ENCODE peak calls at places on chromosomes 16 and 17, in eight cellular contexts. L is astrocyte of the cerebellum, P is nephron progenitor cell, V is A549, F is endothelial cell, D is adrenal gland, X is BE2C, W is RWPE1. Q is an unnamed sample.

GRCh38 chr17:71726320-71726719 is 394.5 kb upstream of the SOX9 start:
- DNase-seq in F (no peak), X (no peak), D (no peak), L (no peak), W (peak), V (no peak), P (no peak), Q (no peak)

GRCh38 chr17:14019186-14019956 is 49.9 kb upstream of the COX10 start:
- DNase-seq in F (no peak), D (no peak), V (no peak), X (no peak), P (no peak), W (peak), L (no peak), Q (no peak)

GRCh38 chr16:19188406-19188805 is 20.4 kb downstream of the SYT17 start:
- DNase-seq in F (no peak), D (no peak), P (no peak), L (no peak), X (no peak), V (no peak), W (no peak), Q (no peak)

GRCh38 chr16:87297918-87298631 is 19.1 kb downstream of the C16orf95 start:
- DNase-seq in D (no peak), L (no peak), X (peak), V (no peak), P (peak), W (no peak), F (peak), Q (no peak)

GRCh38 chr17:43755389-43755875 is 3.2 kb downstream of the SOST start:
- DNase-seq in X (no peak), W (no peak), V (no peak), P (peak), F (peak), L (no peak), D (no peak), Q (peak)

GRCh38 chr17:53472586-53472985 is 350.1 kb upstream of the KIF2B start:
- DNase-seq in V (no peak), X (no peak), P (no peak), F (no peak), L (peak), W (peak), D (no peak), Q (no peak)

GRCh38 chr17:17495448-17496188 is 577 bp downstream of the RASD1 start:
- DNase-seq in L (no peak), W (no peak), F (peak), X (no peak), D (peak), V (no peak), P (peak), Q (no peak)

GRCh38 chr17:2853111-2853721 is 57.0 kb downstream of the RAP1GAP2 start:
- DNase-seq in W (peak), D (no peak), P (peak), V (peak), L (no peak), X (peak), F (peak), Q (peak)

GRCh38 chr17:8159032-8159400 is 3.7 kb downstream of the VAMP2 start:
- DNase-seq in P (no peak), W (no peak), F (no peak), X (no peak), L (no peak), D (no peak), V (no peak), Q (no peak)

GRCh38 chr16:56635441-56635967 is 3.0 kb upstream of the MT1A start:
- DNase-seq in X (no peak), V (no peak), L (no peak), F (no peak), D (no peak), P (no peak), W (no peak), Q (no peak)

GRCh38 chr16:82992826-82993225 is 366.1 kb downstream of the CDH13 start:
- DNase-seq in X (no peak), D (no peak), W (no peak), F (no peak), P (no peak), L (no peak), V (no peak), Q (no peak)

GRCh38 chr17:34285304-34285792 is at the start of gene CCL11:
- DNase-seq in W (no peak), P (no peak), V (no peak), D (no peak), L (no peak), F (no peak), X (no peak), Q (no peak)

GRCh38 chr16:72108353-72109102 is 14.9 kb downstream of the DHX38 start:
- DNase-seq in V (no peak), X (no peak), F (no peak), D (no peak), W (no peak), L (no peak), P (no peak), Q (no peak)

GRCh38 chr17:4540224-4541040 is 14.8 kb downstream of the MYBBP1A start:
- DNase-seq in L (no peak), F (peak), V (no peak), P (no peak), D (peak), X (no peak), W (no peak), Q (no peak)

GRCh38 chr17:14545156-14545906 is 244.4 kb downstream of the HS3ST3B1 start:
- DNase-seq in W (no peak), P (no peak), D (no peak), F (no peak), V (no peak), L (no peak), X (no peak), Q (no peak)

GRCh38 chr17:57918017-57918895 is 37.0 kb downstream of the CUEDC1 start:
- DNase-seq in W (no peak), D (no peak), X (no peak), P (no peak), F (no peak), V (no peak), L (no peak), Q (no peak)

GRCh38 chr16:14958970-14959369 is 15.9 kb upstream of the PDXDC1 start:
- DNase-seq in D (no peak), F (no peak), W (no peak), X (peak), V (no peak), P (no peak), L (no peak), Q (no peak)

GRCh38 chr17:64950871-64951270 is 31.6 kb upstream of the LRRC37A3 start:
- DNase-seq in D (no peak), V (no peak), X (no peak), P (no peak), L (no peak), F (no peak), W (no peak), Q (no peak)

GRCh38 chr17:81332949-81333570 is 38.0 kb upstream of the SLC38A10 start:
- DNase-seq in V (no peak), W (no peak), X (peak), P (no peak), L (no peak), F (no peak), D (no peak), Q (no peak)

GRCh38 chr16:19874816-19875546 is 9.7 kb downstream of the GPRC5B start:
- DNase-seq in P (no peak), D (no peak), V (no peak), F (no peak), L (no peak), W (no peak), X (no peak), Q (no peak)

GRCh38 chr17:47872019-47872650 is 21.2 kb upstream of the SP6 start:
- DNase-seq in V (no peak), P (peak), F (no peak), W (no peak), L (no peak), D (no peak), X (no peak), Q (no peak)

GRCh38 chr16:55453909-55454308 is 25.1 kb upstream of the MMP2 start:
- DNase-seq in P (no peak), F (no peak), X (no peak), V (no peak), D (no peak), W (no peak), L (no peak), Q (no peak)

GRCh38 chr16:69201787-69202186 is 14.8 kb downstream of the SNTB2 start:
- DNase-seq in V (no peak), X (no peak), D (no peak), W (no peak), L (no peak), F (no peak), P (no peak), Q (no peak)

GRCh38 chr17:47864791-47865216 is 13.8 kb upstream of the SP6 start:
- DNase-seq in L (no peak), D (no peak), V (no peak), P (no peak), W (peak), X (no peak), F (no peak), Q (no peak)

GRCh38 chr17:1865252-1866037 is 35.6 kb downstream of the RPA1 start:
- DNase-seq in X (peak), F (peak), P (no peak), W (peak), L (no peak), V (peak), D (peak), Q (peak)

GRCh38 chr16:89716493-89716892 is 4.2 kb downstream of the VPS9D1 start:
- DNase-seq in D (no peak), L (no peak), P (no peak), V (no peak), W (no peak), X (no peak), F (no peak), Q (no peak)

GRCh38 chr16:47726031-47726675 is 265.0 kb downstream of the PHKB start:
- DNase-seq in W (no peak), P (no peak), F (no peak), L (no peak), X (no peak), V (no peak), D (no peak), Q (no peak)

GRCh38 chr17:50653738-50654137 is 19.1 kb downstream of the ABCC3 start:
- DNase-seq in F (no peak), P (no peak), X (no peak), W (no peak), D (no peak), L (no peak), V (peak), Q (no peak)

GRCh38 chr17:45432405-45433113 is at the start of gene ARHGAP27:
- DNase-seq in P (peak), V (no peak), L (no peak), X (no peak), D (peak), W (peak), F (peak), Q (no peak)

GRCh38 chr16:87723224-87723619 is 42.6 kb downstream of the KLHDC4 start:
- DNase-seq in W (no peak), L (peak), F (no peak), X (peak), P (no peak), V (no peak), D (peak), Q (peak)

GRCh38 chr17:72539981-72540897 is 419.4 kb downstream of the SOX9 start:
- DNase-seq in D (peak), W (peak), L (no peak), P (peak), F (peak), V (peak), X (peak), Q (peak)

GRCh38 chr17:50465635-50466034 is 3.0 kb downstream of the CHAD start:
- DNase-seq in F (no peak), V (no peak), L (no peak), X (no peak), D (no peak), P (no peak), W (no peak), Q (no peak)

GRCh38 chr16:66099261-66099660 is 267.2 kb upstream of the CDH5 start:
- DNase-seq in W (no peak), F (no peak), V (no peak), L (no peak), D (no peak), X (no peak), P (no peak), Q (no peak)

GRCh38 chr17:28469376-28469775 is 4.1 kb upstream of the SLC13A2 start:
- DNase-seq in W (no peak), V (no peak), L (no peak), X (no peak), F (no peak), P (no peak), D (no peak), Q (no peak)

GRCh38 chr17:82428546-82428945 is 10.2 kb upstream of the OGFOD3 start:
- DNase-seq in F (no peak), W (no peak), L (no peak), V (no peak), P (no peak), D (no peak), X (no peak), Q (no peak)

GRCh38 chr17:82424863-82425159 is 6.4 kb upstream of the OGFOD3 start:
- DNase-seq in X (no peak), L (no peak), W (no peak), V (no peak), P (no peak), D (no peak), F (no peak), Q (no peak)

GRCh38 chr17:82419471-82419995 is 1.1 kb upstream of the OGFOD3 start:
- DNase-seq in L (no peak), W (no peak), P (no peak), X (no peak), V (no peak), D (no peak), F (no peak), Q (no peak)

GRCh38 chr17:82429824-82430223 is 11.4 kb upstream of the OGFOD3 start:
- DNase-seq in F (no peak), D (no peak), V (no peak), W (no peak), X (no peak), L (no peak), P (no peak), Q (no peak)

GRCh38 chr17:82424001-82424862 is 5.8 kb upstream of the OGFOD3 start:
- DNase-seq in D (no peak), V (peak), P (peak), X (no peak), F (peak), L (no peak), W (no peak), Q (peak)
- TF ChIP-seq CTCF in D (peak), V (peak), P (peak), X (peak), F (peak), L (peak), W (peak), Q (peak)

GRCh38 chr16:12468552-12468951 is 335.1 kb downstream of the CPPED1 start:
- DNase-seq in L (no peak), F (peak), W (no peak), X (peak), D (no peak), V (no peak), P (no peak), Q (no peak)
- TF ChIP-seq CTCF in L (peak), F (peak), W (no peak), X (peak), D (no peak), V (no peak), P (peak), Q (no peak)

GRCh38 chr16:2466667-2467300 is 4.3 kb upstream of the NTN3 start:
- DNase-seq in V (no peak), X (no peak), D (no peak), F (no peak), P (no peak), W (no peak), L (no peak), Q (no peak)
- TF ChIP-seq CTCF in V (no peak), X (no peak), D (no peak), F (no peak), P (no peak), W (no peak), L (no peak), Q (no peak)

GRCh38 chr17:40718904-40719303 is 15.4 kb upstream of the KRT24 start:
- DNase-seq in V (no peak), P (no peak), F (no peak), X (no peak), D (no peak), W (no peak), L (no peak), Q (no peak)
- TF ChIP-seq CTCF in V (no peak), P (no peak), F (no peak), X (no peak), D (no peak), W (no peak), L (no peak), Q (no peak)

Q was measured in natural killer cell.